ENCODE peak calls at places on chromosomes 4 and X, in nine cellular contexts. S is HTR-8/SVneo; L is central memory CD8-positive, alpha-beta T cell; F is NCI-H1105; H is NCI-H510A; P is NCI-H748 treated with DMSO at 0.1 percent for 48 hours; T is stimulated activated CD8-positive, alpha-beta memory T cell treated with anti-CD3 and anti-CD28 coated beads, Interleukin-15, amount 100 ng/mL, for 4 hours; C is activated CD8-positive, alpha-beta memory T cell treated with anti-CD3 and anti-CD28 coated beads for 24 hours; N is cardiac muscle cell. G is an unnamed sample.

GRCh38 chr4:142846729-142847606 is 867 bp upstream of the INPP4B start:
- DNase-seq in S (peak), L (peak), F (peak), H (peak), P (peak), T (peak), C (peak), N (peak), G (no peak)

GRCh38 chrX:9644335-9644734 is 121.3 kb downstream of the GPR143 start:
- DNase-seq in S (no peak), L (peak), F (no peak), H (peak), P (no peak), T (no peak), C (peak), N (no peak), G (peak)

GRCh38 chrX:102959471-102959870 is 22.4 kb downstream of the RAB40AL start:
- DNase-seq in S (peak), L (no peak), F (no peak), H (no peak), P (no peak), T (no peak), C (no peak), N (no peak), G (peak)

GRCh38 chrX:67207912-67208311 is 335.9 kb upstream of the AR start:
- DNase-seq in S (no peak), L (no peak), F (no peak), H (no peak), P (no peak), T (no peak), C (no peak), N (no peak), G (no peak)

GRCh38 chr4:8568068-8568668 is 12.0 kb upstream of the GPR78 start:
- DNase-seq in S (no peak), L (no peak), F (no peak), H (no peak), P (no peak), T (no peak), C (no peak), N (no peak), G (no peak)

GRCh38 chrX:14801136-14801535 is 71.7 kb downstream of the FANCB start:
- DNase-seq in S (no peak), L (no peak), F (no peak), H (no peak), P (no peak), T (no peak), C (no peak), N (no peak), G (no peak)

GRCh38 chr4:114466299-114466698 is 132.3 kb upstream of the UGT8 start:
- DNase-seq in S (no peak), L (no peak), F (no peak), H (no peak), P (no peak), T (no peak), C (no peak), N (no peak), G (no peak)

GRCh38 chr4:152427971-152428370 is 107.9 kb downstream of the FBXW7 start:
- DNase-seq in S (no peak), L (no peak), F (no peak), H (no peak), P (no peak), T (no peak), C (no peak), N (no peak), G (no peak)

GRCh38 chr4:130238121-130238520 is 1142.2 kb downstream of the C4orf33 start:
- DNase-seq in S (no peak), L (no peak), F (no peak), H (no peak), P (no peak), T (no peak), C (no peak), N (no peak), G (no peak)

GRCh38 chrX:71198066-71198465 is 25.0 kb upstream of the GJB1 start:
- DNase-seq in S (no peak), L (no peak), F (no peak), H (no peak), P (no peak), T (no peak), C (peak), N (no peak), G (no peak)

GRCh38 chrX:70313503-70313902 is 23.6 kb downstream of the KIF4A start:
- DNase-seq in S (no peak), L (no peak), F (no peak), H (no peak), P (no peak), T (no peak), C (no peak), N (no peak), G (no peak)

GRCh38 chr4:11404431-11404830 is 24.3 kb downstream of the HS3ST1 start:
- DNase-seq in S (no peak), L (no peak), F (peak), H (no peak), P (no peak), T (no peak), C (no peak), N (no peak), G (no peak)

GRCh38 chrX:15864629-15865028 is 10.0 kb upstream of the AP1S2 start:
- DNase-seq in S (no peak), L (no peak), F (no peak), H (no peak), P (no peak), T (no peak), C (no peak), N (no peak), G (no peak)

GRCh38 chr4:147518846-147519767 is 38.2 kb downstream of the EDNRA start:
- DNase-seq in S (peak), L (no peak), F (no peak), H (no peak), P (no peak), T (no peak), C (peak), N (peak), G (peak)

GRCh38 chr4:78517050-78517652 is 34.4 kb upstream of the ANXA3 start:
- DNase-seq in S (peak), L (no peak), F (no peak), H (no peak), P (peak), T (no peak), C (no peak), N (peak), G (peak)

GRCh38 chrX:46180258-46180687 is 364.9 kb downstream of the ZNF674 start:
- DNase-seq in S (peak), L (no peak), F (peak), H (no peak), P (no peak), T (no peak), C (no peak), N (no peak), G (peak)

GRCh38 chr4:118865091-118865708 is 23.5 kb upstream of the SYNPO2 start:
- DNase-seq in S (peak), L (no peak), F (peak), H (peak), P (peak), T (no peak), C (no peak), N (peak), G (peak)

GRCh38 chrX:114268643-114269042 is 315.2 kb upstream of the HTR2C start:
- DNase-seq in S (no peak), L (no peak), F (no peak), H (no peak), P (no peak), T (no peak), C (no peak), N (no peak), G (no peak)

GRCh38 chr4:86099348-86099747 is 260.5 kb downstream of the MAPK10 start:
- DNase-seq in S (no peak), L (no peak), F (no peak), H (no peak), P (no peak), T (no peak), C (no peak), N (no peak), G (no peak)

GRCh38 chr4:83378426-83378825 is 43.8 kb upstream of the HPSE start:
- DNase-seq in S (no peak), L (no peak), F (no peak), H (no peak), P (no peak), T (no peak), C (no peak), N (no peak), G (peak)

GRCh38 chr4:2064276-2064991 is 5.3 kb downstream of the NAT8L start:
- DNase-seq in S (no peak), L (no peak), F (no peak), H (no peak), P (no peak), T (no peak), C (no peak), N (no peak), G (no peak)

GRCh38 chrX:153857348-153857903 is 27.1 kb upstream of the PDZD4 start:
- DNase-seq in S (no peak), L (no peak), F (no peak), H (no peak), P (no peak), T (no peak), C (no peak), N (no peak), G (no peak)

GRCh38 chr4:151455212-151455611 is 46.2 kb downstream of the FHIP1A start:
- DNase-seq in S (no peak), L (no peak), F (no peak), H (no peak), P (no peak), T (no peak), C (no peak), N (no peak), G (no peak)

GRCh38 chr4:77473509-77473908 is 132.1 kb upstream of the CXCL13 start:
- DNase-seq in S (no peak), L (no peak), F (no peak), H (no peak), P (no peak), T (no peak), C (no peak), N (no peak), G (no peak)

GRCh38 chr4:30720021-30720655 is at the start of gene PCDH7:
- DNase-seq in S (peak), L (no peak), F (peak), H (peak), P (peak), T (no peak), C (no peak), N (peak), G (peak)

GRCh38 chr4:42345962-42346544 is 51.2 kb upstream of the SHISA3 start:
- DNase-seq in S (no peak), L (no peak), F (no peak), H (no peak), P (no peak), T (no peak), C (no peak), N (no peak), G (no peak)

GRCh38 chr4:86917212-86918039 is 17.4 kb upstream of the AFF1 start:
- DNase-seq in S (no peak), L (no peak), F (no peak), H (no peak), P (no peak), T (no peak), C (no peak), N (no peak), G (no peak)

GRCh38 chr4:142781114-142781513 is 65.0 kb downstream of the INPP4B start:
- DNase-seq in S (peak), L (no peak), F (no peak), H (no peak), P (no peak), T (no peak), C (no peak), N (no peak), G (no peak)

G was measured in Caki2.